ENCODE peak calls at places on chromosome 11, in eight cellular contexts. One of them, this sample, is unnamed.

GRCh38 chr11:2825261-2825885 is 60.2 kb downstream of the CDKN1C start:
- DNase-seq in activated CD8-positive, alpha-beta memory T cell treated with anti-CD3 and anti-CD28 coated beads for 4 hours: no peak
- DNase-seq in coronary artery: peak
- DNase-seq in foreskin fibroblast: peak
- DNase-seq in NCI-H2081: no peak
- DNase-seq in ELF-1: no peak
- DNase-seq in stromal cell of bone marrow: no peak
- DNase-seq in sigmoid colon: peak
- DNase-seq in this sample: peak

GRCh38 chr11:122028561-122028960 is 87.5 kb downstream of the BLID start:
- DNase-seq in activated CD8-positive, alpha-beta memory T cell treated with anti-CD3 and anti-CD28 coated beads for 4 hours: no peak
- DNase-seq in coronary artery: no peak
- DNase-seq in foreskin fibroblast: no peak
- DNase-seq in NCI-H2081: no peak
- DNase-seq in ELF-1: no peak
- DNase-seq in stromal cell of bone marrow: no peak
- DNase-seq in sigmoid colon: no peak
- DNase-seq in this sample: no peak

GRCh38 chr11:129061466-129062194 is 119.0 kb upstream of the TP53AIP1 start:
- DNase-seq in activated CD8-positive, alpha-beta memory T cell treated with anti-CD3 and anti-CD28 coated beads for 4 hours: no peak
- DNase-seq in coronary artery: no peak
- DNase-seq in foreskin fibroblast: peak
- DNase-seq in NCI-H2081: no peak
- DNase-seq in ELF-1: no peak
- DNase-seq in stromal cell of bone marrow: peak
- DNase-seq in sigmoid colon: no peak
- DNase-seq in this sample: no peak

GRCh38 chr11:120707098-120707497 is 195.6 kb downstream of the GRIK4 start:
- DNase-seq in activated CD8-positive, alpha-beta memory T cell treated with anti-CD3 and anti-CD28 coated beads for 4 hours: no peak
- DNase-seq in coronary artery: no peak
- DNase-seq in foreskin fibroblast: no peak
- DNase-seq in NCI-H2081: no peak
- DNase-seq in ELF-1: no peak
- DNase-seq in stromal cell of bone marrow: no peak
- DNase-seq in sigmoid colon: no peak
- DNase-seq in this sample: peak

GRCh38 chr11:65213322-65214211 is 31.8 kb downstream of the CAPN1 start:
- DNase-seq in activated CD8-positive, alpha-beta memory T cell treated with anti-CD3 and anti-CD28 coated beads for 4 hours: no peak
- DNase-seq in coronary artery: no peak
- DNase-seq in foreskin fibroblast: no peak
- DNase-seq in NCI-H2081: no peak
- DNase-seq in ELF-1: no peak
- DNase-seq in stromal cell of bone marrow: no peak
- DNase-seq in sigmoid colon: no peak
- DNase-seq in this sample: no peak

GRCh38 chr11:841981-842369 is 354 bp downstream of the POLR2L start:
- DNase-seq in activated CD8-positive, alpha-beta memory T cell treated with anti-CD3 and anti-CD28 coated beads for 4 hours: no peak
- DNase-seq in coronary artery: no peak
- DNase-seq in foreskin fibroblast: no peak
- DNase-seq in NCI-H2081: no peak
- DNase-seq in ELF-1: peak
- DNase-seq in stromal cell of bone marrow: no peak
- DNase-seq in sigmoid colon: no peak
- DNase-seq in this sample: no peak

GRCh38 chr11:45795379-45795778 is 9.6 kb upstream of the SLC35C1 start:
- DNase-seq in activated CD8-positive, alpha-beta memory T cell treated with anti-CD3 and anti-CD28 coated beads for 4 hours: no peak
- DNase-seq in coronary artery: no peak
- DNase-seq in foreskin fibroblast: no peak
- DNase-seq in NCI-H2081: no peak
- DNase-seq in ELF-1: no peak
- DNase-seq in stromal cell of bone marrow: no peak
- DNase-seq in sigmoid colon: peak
- DNase-seq in this sample: no peak

GRCh38 chr11:87454246-87454645 is 416.5 kb downstream of the TMEM135 start:
- DNase-seq in activated CD8-positive, alpha-beta memory T cell treated with anti-CD3 and anti-CD28 coated beads for 4 hours: no peak
- DNase-seq in coronary artery: no peak
- DNase-seq in foreskin fibroblast: no peak
- DNase-seq in NCI-H2081: peak
- DNase-seq in ELF-1: no peak
- DNase-seq in stromal cell of bone marrow: no peak
- DNase-seq in sigmoid colon: no peak
- DNase-seq in this sample: no peak

GRCh38 chr11:91141655-91142054 is 918.8 kb upstream of the CHORDC1 start:
- DNase-seq in activated CD8-positive, alpha-beta memory T cell treated with anti-CD3 and anti-CD28 coated beads for 4 hours: no peak
- DNase-seq in coronary artery: no peak
- DNase-seq in foreskin fibroblast: no peak
- DNase-seq in NCI-H2081: no peak
- DNase-seq in ELF-1: no peak
- DNase-seq in stromal cell of bone marrow: no peak
- DNase-seq in sigmoid colon: no peak
- DNase-seq in this sample: no peak

GRCh38 chr11:96464695-96465307 is 75.0 kb downstream of the JRKL start:
- DNase-seq in activated CD8-positive, alpha-beta memory T cell treated with anti-CD3 and anti-CD28 coated beads for 4 hours: no peak
- DNase-seq in coronary artery: no peak
- DNase-seq in foreskin fibroblast: peak
- DNase-seq in NCI-H2081: peak
- DNase-seq in ELF-1: peak
- DNase-seq in stromal cell of bone marrow: peak
- DNase-seq in sigmoid colon: no peak
- DNase-seq in this sample: no peak

GRCh38 chr11:68354181-68354872 is 41.9 kb downstream of the LRP5 start:
- DNase-seq in activated CD8-positive, alpha-beta memory T cell treated with anti-CD3 and anti-CD28 coated beads for 4 hours: no peak
- DNase-seq in coronary artery: peak
- DNase-seq in foreskin fibroblast: peak
- DNase-seq in NCI-H2081: no peak
- DNase-seq in ELF-1: peak
- DNase-seq in stromal cell of bone marrow: peak
- DNase-seq in sigmoid colon: peak
- DNase-seq in this sample: peak

GRCh38 chr11:78168539-78169477 is 19.6 kb downstream of the KCTD21 start:
- DNase-seq in activated CD8-positive, alpha-beta memory T cell treated with anti-CD3 and anti-CD28 coated beads for 4 hours: no peak
- DNase-seq in coronary artery: peak
- DNase-seq in foreskin fibroblast: no peak
- DNase-seq in NCI-H2081: no peak
- DNase-seq in ELF-1: peak
- DNase-seq in stromal cell of bone marrow: peak
- DNase-seq in sigmoid colon: peak
- DNase-seq in this sample: peak

GRCh38 chr11:104999716-105000115 is 23.3 kb downstream of the CASP5 start:
- DNase-seq in activated CD8-positive, alpha-beta memory T cell treated with anti-CD3 and anti-CD28 coated beads for 4 hours: no peak
- DNase-seq in coronary artery: no peak
- DNase-seq in foreskin fibroblast: no peak
- DNase-seq in NCI-H2081: no peak
- DNase-seq in ELF-1: no peak
- DNase-seq in stromal cell of bone marrow: no peak
- DNase-seq in sigmoid colon: no peak
- DNase-seq in this sample: no peak

GRCh38 chr11:11533751-11534150 is 88.1 kb downstream of the GALNT18 start:
- DNase-seq in activated CD8-positive, alpha-beta memory T cell treated with anti-CD3 and anti-CD28 coated beads for 4 hours: no peak
- DNase-seq in coronary artery: no peak
- DNase-seq in foreskin fibroblast: no peak
- DNase-seq in NCI-H2081: peak
- DNase-seq in ELF-1: no peak
- DNase-seq in stromal cell of bone marrow: no peak
- DNase-seq in sigmoid colon: no peak
- DNase-seq in this sample: no peak

GRCh38 chr11:101840720-101841119 is 74.1 kb upstream of the CEP126 start:
- DNase-seq in activated CD8-positive, alpha-beta memory T cell treated with anti-CD3 and anti-CD28 coated beads for 4 hours: no peak
- DNase-seq in coronary artery: no peak
- DNase-seq in foreskin fibroblast: no peak
- DNase-seq in NCI-H2081: no peak
- DNase-seq in ELF-1: no peak
- DNase-seq in stromal cell of bone marrow: no peak
- DNase-seq in sigmoid colon: no peak
- DNase-seq in this sample: no peak

GRCh38 chr11:81644239-81644840 is 1089.3 kb downstream of the FAM181B start:
- DNase-seq in activated CD8-positive, alpha-beta memory T cell treated with anti-CD3 and anti-CD28 coated beads for 4 hours: no peak
- DNase-seq in coronary artery: no peak
- DNase-seq in foreskin fibroblast: no peak
- DNase-seq in NCI-H2081: peak
- DNase-seq in ELF-1: peak
- DNase-seq in stromal cell of bone marrow: peak
- DNase-seq in sigmoid colon: no peak
- DNase-seq in this sample: no peak

GRCh38 chr11:71182791-71183556 is 69.4 kb downstream of the SHANK2 start:
- DNase-seq in activated CD8-positive, alpha-beta memory T cell treated with anti-CD3 and anti-CD28 coated beads for 4 hours: no peak
- DNase-seq in coronary artery: peak
- DNase-seq in foreskin fibroblast: no peak
- DNase-seq in NCI-H2081: no peak
- DNase-seq in ELF-1: no peak
- DNase-seq in stromal cell of bone marrow: no peak
- DNase-seq in sigmoid colon: peak
- DNase-seq in this sample: no peak

GRCh38 chr11:10818594-10818993 is 9.9 kb upstream of the EIF4G2 start:
- DNase-seq in activated CD8-positive, alpha-beta memory T cell treated with anti-CD3 and anti-CD28 coated beads for 4 hours: no peak
- DNase-seq in coronary artery: no peak
- DNase-seq in foreskin fibroblast: peak
- DNase-seq in NCI-H2081: no peak
- DNase-seq in ELF-1: no peak
- DNase-seq in stromal cell of bone marrow: peak
- DNase-seq in sigmoid colon: no peak
- DNase-seq in this sample: no peak

GRCh38 chr11:27718853-27719574 is 18.8 kb upstream of the BDNF start:
- DNase-seq in activated CD8-positive, alpha-beta memory T cell treated with anti-CD3 and anti-CD28 coated beads for 4 hours: no peak
- DNase-seq in coronary artery: no peak
- DNase-seq in foreskin fibroblast: peak
- DNase-seq in NCI-H2081: peak
- DNase-seq in ELF-1: peak
- DNase-seq in stromal cell of bone marrow: no peak
- DNase-seq in sigmoid colon: no peak
- DNase-seq in this sample: no peak

GRCh38 chr11:22798890-22799289 is 30.7 kb downstream of the SVIP start:
- DNase-seq in activated CD8-positive, alpha-beta memory T cell treated with anti-CD3 and anti-CD28 coated beads for 4 hours: no peak
- DNase-seq in coronary artery: no peak
- DNase-seq in foreskin fibroblast: no peak
- DNase-seq in NCI-H2081: no peak
- DNase-seq in ELF-1: no peak
- DNase-seq in stromal cell of bone marrow: no peak
- DNase-seq in sigmoid colon: no peak
- DNase-seq in this sample: no peak